ENCODE peak calls at places on chromosomes 2 and 18, in seven cellular contexts. X is heart left ventricle; M is HFFc6; T is epithelial cell of esophagus; W is CD8-positive, alpha-beta T cell; K is spleen; R is fibroblast of the aortic adventitia. Z is an unnamed sample.

GRCh38 chr2:162113088-162113770 is 38.8 kb downstream of the GCG start:
- DNase-seq in X (no peak), T (no peak), K (no peak), M (no peak), W (no peak), R (no peak), Z (no peak)

GRCh38 chr18:49875783-49876182 is 62.5 kb upstream of the ACAA2 start:
- DNase-seq in X (no peak), R (no peak), T (no peak), W (no peak), K (no peak), M (no peak), Z (no peak)

GRCh38 chr2:241686322-241686648 is 330 bp downstream of the DTYMK start:
- DNase-seq in X (no peak), T (peak; percentile 11), M (no peak), R (no peak), W (no peak), K (no peak), Z (no peak)

GRCh38 chr18:68909579-68909978 is 111.7 kb downstream of the CCDC102B start:
- DNase-seq in X (no peak), K (no peak), T (no peak), M (no peak), R (no peak), W (no peak), Z (no peak)

GRCh38 chr2:238108423-238109201 is 8.5 kb downstream of the ESPNL start:
- DNase-seq in T (no peak), K (peak; percentile 87), M (no peak), X (peak; percentile 23), R (no peak), W (no peak), Z (no peak)

GRCh38 chr2:45450633-45451032 is 160.4 kb downstream of the SRBD1 start:
- DNase-seq in R (no peak), K (no peak), W (no peak), T (no peak), X (no peak), M (no peak), Z (no peak)

GRCh38 chr2:234861841-234862735 is 89.7 kb upstream of the SH3BP4 start:
- DNase-seq in W (no peak), X (peak; percentile 77), M (no peak), T (peak; percentile 25), R (peak; percentile 21), K (no peak), Z (no peak)

GRCh38 chr18:74316257-74317180 is 880 bp downstream of the C18orf63 start:
- DNase-seq in X (no peak), K (no peak), W (no peak), M (peak; percentile 86), T (peak; percentile 52), R (peak; percentile 93), Z (no peak)

GRCh38 chr2:126370208-126370607 is 285.8 kb upstream of the GYPC start:
- DNase-seq in W (no peak), M (no peak), K (no peak), T (no peak), X (no peak), R (peak; percentile 55), Z (no peak)

GRCh38 chr2:79585701-79586428 is 73.0 kb downstream of the CTNNA2 start:
- DNase-seq in K (no peak), M (peak; percentile 29), R (peak; percentile 16), X (no peak), T (no peak), W (no peak), Z (no peak)

DNA sequence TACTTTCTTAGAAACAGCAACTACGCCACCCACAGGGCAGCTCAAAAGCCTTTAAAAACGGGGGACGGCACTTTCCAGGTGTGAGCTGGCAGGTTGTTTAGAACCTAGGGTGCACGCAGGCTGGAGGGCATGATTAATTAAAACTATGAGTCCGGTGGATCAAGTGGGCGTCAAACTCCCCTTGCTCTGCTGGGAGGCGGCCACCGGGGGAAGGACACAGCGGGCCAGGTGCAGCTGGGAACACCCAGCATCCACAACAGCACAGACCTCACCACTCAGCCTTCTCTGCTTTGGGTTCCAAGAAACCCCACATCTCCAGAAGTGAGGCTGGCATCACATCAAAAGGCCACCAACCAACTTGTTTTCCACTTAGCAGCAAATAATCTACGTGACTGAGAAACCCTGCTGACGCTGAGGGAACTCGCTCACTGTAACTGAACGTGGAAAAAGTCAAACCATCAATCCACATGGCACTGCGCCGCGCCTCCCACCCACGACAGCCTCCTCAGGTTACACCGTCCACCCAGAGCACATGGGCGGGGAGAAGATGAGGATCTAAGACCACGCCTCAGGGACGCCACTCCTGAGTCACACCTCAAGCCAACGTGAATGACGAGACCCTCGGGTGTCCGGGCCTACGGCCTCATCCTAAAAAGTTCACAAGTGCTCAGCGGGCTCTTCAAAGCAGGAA is 118.2 kb downstream of the ZNF516 start:
- DNase-seq in W (no peak), T (peak; percentile 54), K (peak; percentile 54), X (no peak), R (no peak), M (no peak), Z (no peak)
- TF ChIP-seq CTCF in W (no peak), T (no peak), K (no peak), X (no peak), R (no peak), M (no peak), Z (no peak)

DNA sequence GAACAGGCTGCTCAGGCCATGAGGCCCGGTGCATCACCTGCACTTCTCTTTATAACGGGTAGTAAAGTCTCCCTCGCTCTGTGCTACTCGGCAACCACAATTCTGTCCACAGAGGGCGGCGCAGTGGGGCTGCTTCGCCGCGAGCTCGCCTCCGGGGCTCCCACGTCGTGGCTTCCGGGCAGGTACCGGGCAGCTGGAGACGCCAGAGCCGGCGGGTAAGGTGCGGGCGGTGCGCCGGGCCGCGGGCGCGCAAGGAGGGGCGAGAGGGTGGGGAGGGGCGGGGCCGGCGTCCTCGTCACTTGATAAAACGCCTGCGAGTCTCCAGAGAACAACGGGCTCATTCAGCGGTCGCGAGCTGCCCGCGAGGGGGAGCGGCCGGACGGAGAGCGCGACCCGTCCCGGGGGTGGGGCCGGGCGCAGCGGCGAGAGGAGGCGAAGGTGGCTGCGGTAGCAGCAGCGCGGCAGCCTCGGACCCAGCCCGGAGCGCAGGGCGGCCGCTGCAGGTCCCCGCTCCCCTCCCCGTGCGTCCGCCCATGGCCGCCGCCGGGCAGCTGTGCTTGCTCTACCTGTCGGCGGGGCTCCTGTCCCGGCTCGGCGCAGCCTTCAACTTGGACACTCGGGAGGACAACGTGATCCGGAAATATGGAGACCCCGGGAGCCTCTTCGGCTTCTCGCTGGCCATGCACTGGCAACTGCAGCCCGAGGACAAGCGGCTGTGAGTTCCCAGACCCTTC is at the start of gene ITGA6:
- DNase-seq in T (peak; percentile 82), W (peak; percentile 73), K (peak; percentile 93), R (peak; percentile 28), X (peak; percentile 78), M (peak; percentile 62), Z (peak; percentile 70)
- TF ChIP-seq CTCF in T (no peak), W (no peak), K (peak; percentile 18), R (no peak), X (peak; percentile 34), M (peak; percentile 65), Z (no peak)

DNA sequence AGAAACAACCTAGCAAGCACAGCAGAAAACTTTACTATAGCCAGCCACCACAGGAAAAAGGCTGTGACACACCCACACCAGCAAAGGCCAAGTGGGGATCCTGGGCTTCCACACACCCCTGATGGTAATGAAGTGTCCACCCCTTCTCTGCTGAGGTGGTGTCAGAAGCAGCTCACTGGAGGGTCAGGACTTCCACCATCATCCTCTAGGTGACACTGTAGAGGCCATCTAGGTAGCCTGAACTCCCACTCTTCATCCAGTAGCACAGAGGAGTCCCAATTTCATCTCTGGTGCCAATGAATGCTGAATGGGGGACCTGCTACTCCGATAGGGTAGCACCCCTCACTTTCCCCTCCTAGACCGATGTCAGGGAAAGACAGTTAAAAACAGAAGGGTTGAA is 1544.4 kb downstream of the LRP1B start:
- DNase-seq in W (no peak), T (peak; percentile 58), X (no peak), M (no peak), R (peak; percentile 8), K (no peak), Z (peak; percentile 22)
- TF ChIP-seq CTCF in W (no peak), T (peak; percentile 79), X (peak; percentile 7), M (no peak), R (peak; percentile 46), K (no peak), Z (peak; percentile 67)

GRCh38 chr18:46939337-46939963 is 22.0 kb downstream of the KATNAL2 start:
- DNase-seq in K (no peak), M (peak; percentile 51), X (no peak), W (no peak), R (peak; percentile 32), T (peak; percentile 58), Z (no peak)

GRCh38 chr18:46946656-46947282 is 29.4 kb downstream of the KATNAL2 start:
- DNase-seq in M (peak; percentile 83), K (peak; percentile 87), T (peak; percentile 89), W (peak; percentile 43), R (peak; percentile 63), X (peak; percentile 84), Z (peak; percentile 83)

GRCh38 chr18:46939998-46940571 is 22.7 kb downstream of the KATNAL2 start:
- DNase-seq in M (no peak), X (no peak), W (no peak), R (peak; percentile 9), T (no peak), K (no peak), Z (no peak)

DNA sequence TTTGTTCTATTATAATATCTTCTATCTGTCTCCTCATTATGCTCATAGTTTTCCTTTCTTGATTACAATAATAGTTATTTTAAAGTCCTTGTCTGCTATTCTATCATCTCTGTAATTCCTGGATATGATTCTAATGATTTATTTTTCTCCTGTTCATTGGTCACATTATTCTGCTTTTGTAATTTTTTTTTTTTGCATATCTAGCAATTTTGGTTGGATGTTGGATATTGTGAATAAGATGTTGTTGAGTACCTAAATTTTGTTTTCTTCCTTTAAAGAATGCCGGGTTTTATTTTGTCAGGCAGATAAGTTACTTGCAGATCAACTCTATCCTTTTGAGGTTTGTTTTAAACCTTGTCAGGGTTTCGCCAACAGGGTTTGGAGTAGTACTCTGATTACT is 25.2 kb downstream of the KATNAL2 start:
- DNase-seq in W (no peak), K (no peak), X (no peak), T (no peak), R (no peak), M (no peak), Z (no peak)
- TF ChIP-seq CTCF in W (no peak), K (no peak), X (no peak), T (no peak), R (no peak), M (no peak), Z (no peak)

Z was measured in GM13977.